ENCODE peak calls at places on chromosome 6, in nine cellular contexts. One of them, this sample, is unnamed.

GRCh38 chr6:154302111-154302752 is 54.4 kb downstream of the IPCEF1 start:
- DNase-seq in mesendoderm: no peak
- DNase-seq in HAP-1: no peak
- DNase-seq in effector memory CD4-positive, alpha-beta T cell: no peak
- DNase-seq in heart left ventricle: no peak
- DNase-seq in neural progenitor cell: no peak
- DNase-seq in psoas muscle: no peak
- DNase-seq in RWPE2: no peak
- DNase-seq in bronchial epithelial cell: peak; percentile 56
- DNase-seq in this sample: peak; percentile 83

GRCh38 chr6:56370127-56370540 is 122.8 kb upstream of the COL21A1 start:
- DNase-seq in mesendoderm: peak; percentile 78
- DNase-seq in HAP-1: no peak
- DNase-seq in effector memory CD4-positive, alpha-beta T cell: no peak
- DNase-seq in heart left ventricle: peak; percentile 75
- DNase-seq in neural progenitor cell: peak; percentile 68
- DNase-seq in psoas muscle: peak; percentile 63
- DNase-seq in RWPE2: peak; percentile 80
- DNase-seq in bronchial epithelial cell: peak; percentile 88
- DNase-seq in this sample: peak; percentile 73

GRCh38 chr6:139402935-139403386 is 28.5 kb upstream of the CITED2 start:
- DNase-seq in mesendoderm: no peak
- DNase-seq in HAP-1: no peak
- DNase-seq in effector memory CD4-positive, alpha-beta T cell: no peak
- DNase-seq in heart left ventricle: no peak
- DNase-seq in neural progenitor cell: no peak
- DNase-seq in psoas muscle: no peak
- DNase-seq in RWPE2: no peak
- DNase-seq in bronchial epithelial cell: peak; percentile 33
- DNase-seq in this sample: peak; percentile 95

GRCh38 chr6:27630727-27631613 is 158.1 kb upstream of the ZNF184 start:
- DNase-seq in mesendoderm: peak; percentile 92
- DNase-seq in HAP-1: peak; percentile 89
- DNase-seq in effector memory CD4-positive, alpha-beta T cell: no peak
- DNase-seq in heart left ventricle: no peak
- DNase-seq in neural progenitor cell: peak; percentile 92
- DNase-seq in psoas muscle: no peak
- DNase-seq in RWPE2: peak; percentile 81
- DNase-seq in bronchial epithelial cell: peak; percentile 60
- DNase-seq in this sample: peak; percentile 73

GRCh38 chr6:83182114-83182513 is 11.0 kb downstream of the PGM3 start:
- DNase-seq in mesendoderm: no peak
- DNase-seq in HAP-1: no peak
- DNase-seq in effector memory CD4-positive, alpha-beta T cell: no peak
- DNase-seq in heart left ventricle: no peak
- DNase-seq in neural progenitor cell: no peak
- DNase-seq in psoas muscle: no peak
- DNase-seq in RWPE2: no peak
- DNase-seq in bronchial epithelial cell: no peak
- DNase-seq in this sample: no peak

GRCh38 chr6:132214716-132215115 is 186.6 kb downstream of the MOXD1 start:
- DNase-seq in mesendoderm: no peak
- DNase-seq in HAP-1: no peak
- DNase-seq in effector memory CD4-positive, alpha-beta T cell: no peak
- DNase-seq in heart left ventricle: no peak
- DNase-seq in neural progenitor cell: no peak
- DNase-seq in psoas muscle: no peak
- DNase-seq in RWPE2: no peak
- DNase-seq in bronchial epithelial cell: no peak
- DNase-seq in this sample: no peak

GRCh38 chr6:28980137-28980796 is 24.8 kb downstream of the ZNF311 start:
- DNase-seq in mesendoderm: no peak
- DNase-seq in HAP-1: no peak
- DNase-seq in effector memory CD4-positive, alpha-beta T cell: no peak
- DNase-seq in heart left ventricle: no peak
- DNase-seq in neural progenitor cell: no peak
- DNase-seq in psoas muscle: no peak
- DNase-seq in RWPE2: no peak
- DNase-seq in bronchial epithelial cell: no peak
- DNase-seq in this sample: no peak

GRCh38 chr6:139029470-139030210 is 1.1 kb downstream of the ABRACL start:
- DNase-seq in mesendoderm: peak; percentile 52
- DNase-seq in HAP-1: peak; percentile 41
- DNase-seq in effector memory CD4-positive, alpha-beta T cell: no peak
- DNase-seq in heart left ventricle: peak; percentile 77
- DNase-seq in neural progenitor cell: peak; percentile 63
- DNase-seq in psoas muscle: peak; percentile 79
- DNase-seq in RWPE2: no peak
- DNase-seq in bronchial epithelial cell: no peak
- DNase-seq in this sample: peak; percentile 50

GRCh38 chr6:43943781-43944250 is 173.8 kb downstream of the VEGFA start:
- DNase-seq in mesendoderm: no peak
- DNase-seq in HAP-1: no peak
- DNase-seq in effector memory CD4-positive, alpha-beta T cell: no peak
- DNase-seq in heart left ventricle: no peak
- DNase-seq in neural progenitor cell: no peak
- DNase-seq in psoas muscle: no peak
- DNase-seq in RWPE2: no peak
- DNase-seq in bronchial epithelial cell: no peak
- DNase-seq in this sample: no peak

GRCh38 chr6:117739869-117740268 is 64.6 kb downstream of the NUS1 start:
- DNase-seq in mesendoderm: peak; percentile 86
- DNase-seq in HAP-1: no peak
- DNase-seq in effector memory CD4-positive, alpha-beta T cell: no peak
- DNase-seq in heart left ventricle: no peak
- DNase-seq in neural progenitor cell: no peak
- DNase-seq in psoas muscle: no peak
- DNase-seq in RWPE2: no peak
- DNase-seq in bronchial epithelial cell: no peak
- DNase-seq in this sample: no peak

GRCh38 chr6:155248021-155249001 is 15.5 kb upstream of the CLDN20 start:
- DNase-seq in mesendoderm: peak; percentile 70
- DNase-seq in HAP-1: peak; percentile 50
- DNase-seq in effector memory CD4-positive, alpha-beta T cell: no peak
- DNase-seq in heart left ventricle: peak; percentile 38
- DNase-seq in neural progenitor cell: peak; percentile 74
- DNase-seq in psoas muscle: no peak
- DNase-seq in RWPE2: no peak
- DNase-seq in bronchial epithelial cell: peak; percentile 75
- DNase-seq in this sample: peak; percentile 93

GRCh38 chr6:52577022-52577777 is at the start of gene TRAM2:
- DNase-seq in mesendoderm: peak; percentile 88
- DNase-seq in HAP-1: peak; percentile 90
- DNase-seq in effector memory CD4-positive, alpha-beta T cell: peak; percentile 78
- DNase-seq in heart left ventricle: peak; percentile 95
- DNase-seq in neural progenitor cell: peak; percentile 97
- DNase-seq in psoas muscle: peak; percentile 92
- DNase-seq in RWPE2: peak; percentile 75
- DNase-seq in bronchial epithelial cell: peak; percentile 36
- DNase-seq in this sample: peak; percentile 84

GRCh38 chr6:52579006-52579660 is 2.3 kb upstream of the TRAM2 start:
- DNase-seq in mesendoderm: peak; percentile 75
- DNase-seq in HAP-1: no peak
- DNase-seq in effector memory CD4-positive, alpha-beta T cell: no peak
- DNase-seq in heart left ventricle: no peak
- DNase-seq in neural progenitor cell: no peak
- DNase-seq in psoas muscle: no peak
- DNase-seq in RWPE2: no peak
- DNase-seq in bronchial epithelial cell: no peak
- DNase-seq in this sample: no peak

GRCh38 chr6:52576392-52577021 is 353 bp downstream of the TRAM2 start:
- DNase-seq in mesendoderm: peak; percentile 92
- DNase-seq in HAP-1: peak; percentile 81
- DNase-seq in effector memory CD4-positive, alpha-beta T cell: no peak
- DNase-seq in heart left ventricle: peak; percentile 61
- DNase-seq in neural progenitor cell: peak; percentile 83
- DNase-seq in psoas muscle: peak; percentile 80
- DNase-seq in RWPE2: peak; percentile 76
- DNase-seq in bronchial epithelial cell: peak; percentile 65
- DNase-seq in this sample: peak; percentile 89

GRCh38 chr6:52576054-52576391 is 837 bp downstream of the TRAM2 start:
- DNase-seq in mesendoderm: no peak
- DNase-seq in HAP-1: no peak
- DNase-seq in effector memory CD4-positive, alpha-beta T cell: no peak
- DNase-seq in heart left ventricle: no peak
- DNase-seq in neural progenitor cell: no peak
- DNase-seq in psoas muscle: no peak
- DNase-seq in RWPE2: no peak
- DNase-seq in bronchial epithelial cell: no peak
- DNase-seq in this sample: peak; percentile 48

DNA sequence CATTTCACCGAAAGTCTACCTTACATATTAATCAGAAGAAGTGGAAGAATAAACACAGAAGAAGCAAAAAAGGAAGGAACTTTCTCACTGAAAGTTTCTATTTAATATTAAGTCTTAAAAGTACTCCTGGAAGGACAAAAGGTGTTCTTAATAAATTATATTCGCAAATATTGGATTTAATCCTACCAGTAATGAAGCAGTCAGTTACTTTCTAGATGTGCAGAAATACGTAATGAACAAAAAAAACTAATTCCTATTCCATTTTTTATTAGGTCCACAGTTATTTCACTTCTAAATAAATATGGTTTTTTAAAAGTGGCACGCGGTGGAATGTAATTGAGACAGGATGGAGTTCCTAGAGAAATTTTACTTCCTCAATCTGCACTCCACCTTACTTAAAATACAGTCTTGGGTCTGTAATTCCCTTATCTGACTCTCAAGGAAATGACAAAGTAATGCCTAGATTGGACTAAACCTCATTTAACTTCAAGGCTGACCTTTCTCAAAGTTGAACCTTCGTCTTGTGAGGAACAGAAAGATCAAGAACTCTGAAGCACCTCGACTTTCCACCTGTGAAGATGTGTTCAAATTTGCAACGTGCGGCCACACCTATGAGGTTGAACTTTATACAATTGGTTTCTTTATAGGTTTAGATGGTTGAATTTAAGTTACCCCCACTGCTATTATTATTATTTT is 1.1 kb upstream of the TRAM2 start:
- DNase-seq in mesendoderm: no peak
- DNase-seq in HAP-1: no peak
- DNase-seq in effector memory CD4-positive, alpha-beta T cell: no peak
- DNase-seq in heart left ventricle: no peak
- DNase-seq in neural progenitor cell: no peak
- DNase-seq in psoas muscle: no peak
- DNase-seq in RWPE2: no peak
- DNase-seq in bronchial epithelial cell: no peak
- DNase-seq in this sample: no peak
- H3K4me3 ChIP-seq in mesendoderm: peak overlapping the region; percentile 44
- H3K4me3 ChIP-seq in HAP-1: peak overlapping the region; percentile 40
- H3K4me3 ChIP-seq in effector memory CD4-positive, alpha-beta T cell: peak overlapping the region; percentile 75
- H3K4me3 ChIP-seq in heart left ventricle: peak overlapping the region; percentile 92
- H3K4me3 ChIP-seq in neural progenitor cell: peak overlapping the region; percentile 85
- H3K4me3 ChIP-seq in psoas muscle: peak overlapping the region; percentile 98
- H3K4me3 ChIP-seq in RWPE2: peak overlapping the region; percentile 73
- H3K4me3 ChIP-seq in bronchial epithelial cell: peak overlapping the region; percentile 63
- H3K4me3 ChIP-seq in this sample: peak overlapping the region; percentile 99

DNA sequence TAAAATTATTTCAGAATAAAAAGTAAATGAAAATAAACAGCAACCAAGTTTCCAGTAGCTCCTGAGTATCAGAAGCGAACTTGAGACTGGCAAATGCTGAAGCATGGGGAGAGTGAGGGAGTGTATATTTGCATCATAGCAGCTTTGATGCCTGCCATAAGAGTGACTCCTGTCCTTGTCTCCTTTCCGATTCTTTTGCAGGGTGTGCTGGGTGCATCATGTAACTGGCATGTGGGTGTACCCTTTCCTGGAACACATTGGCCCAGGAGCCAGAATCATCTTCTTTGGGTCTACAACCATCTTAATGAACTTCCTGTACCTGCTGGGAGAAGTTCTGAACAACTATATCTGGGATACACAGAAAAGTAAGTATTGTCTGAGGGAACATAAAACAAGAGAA is 117.4 kb downstream of the ADAT2 start:
- DNase-seq in mesendoderm: no peak
- DNase-seq in HAP-1: no peak
- DNase-seq in effector memory CD4-positive, alpha-beta T cell: no peak
- DNase-seq in heart left ventricle: no peak
- DNase-seq in neural progenitor cell: no peak
- DNase-seq in psoas muscle: no peak
- DNase-seq in RWPE2: peak; percentile 82
- DNase-seq in bronchial epithelial cell: peak; percentile 96
- DNase-seq in this sample: no peak
- H3K4me3 ChIP-seq in mesendoderm: no peak overlapping the region
- H3K4me3 ChIP-seq in HAP-1: no peak overlapping the region
- H3K4me3 ChIP-seq in effector memory CD4-positive, alpha-beta T cell: no peak overlapping the region
- H3K4me3 ChIP-seq in heart left ventricle: no peak overlapping the region
- H3K4me3 ChIP-seq in neural progenitor cell: no peak overlapping the region
- H3K4me3 ChIP-seq in psoas muscle: no peak overlapping the region
- H3K4me3 ChIP-seq in RWPE2: no peak overlapping the region
- H3K4me3 ChIP-seq in bronchial epithelial cell: no peak overlapping the region
- H3K4me3 ChIP-seq in this sample: no peak overlapping the region

DNA sequence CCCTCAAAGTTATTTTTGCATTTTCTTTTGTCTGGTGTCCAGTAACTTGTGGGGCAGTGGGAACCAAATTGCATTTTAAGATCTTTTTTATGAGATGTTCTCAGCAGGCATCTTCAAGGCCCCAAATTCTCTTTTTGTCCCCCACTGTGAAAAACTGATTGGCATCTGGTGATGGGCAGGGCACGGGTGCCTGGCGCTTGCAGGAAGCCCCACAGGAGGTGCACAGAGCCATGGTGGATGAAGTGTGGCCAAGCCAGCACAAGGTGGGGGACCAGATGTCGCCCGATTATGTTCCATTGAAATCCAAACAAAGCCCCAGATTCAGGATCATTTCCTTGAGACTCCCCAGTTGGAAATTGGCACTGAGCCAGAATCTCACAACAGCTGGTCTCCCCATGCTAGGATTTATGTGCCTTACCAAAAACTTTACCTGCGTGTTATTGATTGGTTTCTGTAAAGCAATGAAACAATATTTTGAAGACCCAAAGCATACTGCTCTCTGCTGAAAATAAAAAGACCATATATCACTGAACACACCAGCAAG is 186.1 kb downstream of the ADAT2 start:
- DNase-seq in mesendoderm: no peak
- DNase-seq in HAP-1: no peak
- DNase-seq in effector memory CD4-positive, alpha-beta T cell: no peak
- DNase-seq in heart left ventricle: no peak
- DNase-seq in neural progenitor cell: no peak
- DNase-seq in psoas muscle: no peak
- DNase-seq in RWPE2: no peak
- DNase-seq in bronchial epithelial cell: no peak
- DNase-seq in this sample: no peak
- H3K4me3 ChIP-seq in mesendoderm: no peak overlapping the region
- H3K4me3 ChIP-seq in HAP-1: no peak overlapping the region
- H3K4me3 ChIP-seq in effector memory CD4-positive, alpha-beta T cell: no peak overlapping the region
- H3K4me3 ChIP-seq in heart left ventricle: no peak overlapping the region
- H3K4me3 ChIP-seq in neural progenitor cell: no peak overlapping the region
- H3K4me3 ChIP-seq in psoas muscle: no peak overlapping the region
- H3K4me3 ChIP-seq in RWPE2: no peak overlapping the region
- H3K4me3 ChIP-seq in bronchial epithelial cell: no peak overlapping the region
- H3K4me3 ChIP-seq in this sample: no peak overlapping the region

DNA sequence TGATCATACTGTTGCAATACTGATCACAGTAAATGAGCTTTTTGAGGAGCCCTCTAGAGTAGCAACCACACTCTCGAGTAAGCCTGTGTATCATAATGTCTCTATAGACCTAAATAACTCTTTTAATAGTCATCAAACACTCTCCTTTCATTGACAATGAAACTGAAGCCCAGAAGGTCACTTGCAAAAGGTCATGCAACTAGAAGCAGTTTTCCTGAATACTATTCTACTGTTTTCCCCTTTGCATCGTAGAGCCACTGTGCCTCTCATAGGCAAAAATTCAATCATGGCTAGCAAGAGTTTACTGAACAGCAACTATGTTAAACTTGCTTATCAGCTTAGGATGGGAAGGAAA is 105.3 kb downstream of the HIVEP2 start:
- DNase-seq in mesendoderm: no peak
- DNase-seq in HAP-1: no peak
- DNase-seq in effector memory CD4-positive, alpha-beta T cell: no peak
- DNase-seq in heart left ventricle: no peak
- DNase-seq in neural progenitor cell: no peak
- DNase-seq in psoas muscle: no peak
- DNase-seq in RWPE2: no peak
- DNase-seq in bronchial epithelial cell: no peak
- DNase-seq in this sample: no peak
- H3K4me3 ChIP-seq in mesendoderm: no peak overlapping the region
- H3K4me3 ChIP-seq in HAP-1: no peak overlapping the region
- H3K4me3 ChIP-seq in effector memory CD4-positive, alpha-beta T cell: no peak overlapping the region
- H3K4me3 ChIP-seq in heart left ventricle: no peak overlapping the region
- H3K4me3 ChIP-seq in neural progenitor cell: no peak overlapping the region
- H3K4me3 ChIP-seq in psoas muscle: no peak overlapping the region
- H3K4me3 ChIP-seq in RWPE2: no peak overlapping the region
- H3K4me3 ChIP-seq in bronchial epithelial cell: no peak overlapping the region
- H3K4me3 ChIP-seq in this sample: no peak overlapping the region